ENCODE peak calls at places on chromosome X, in seven cellular contexts. R is progenitor cell of endocrine pancreas, P is IMR-90, L is fibroblast of pulmonary artery, J is heart right ventricle, M is choroid plexus epithelial cell, B is Panc1. U is an unnamed sample.

GRCh38 chrX:56564921-56565861 is 1.8 kb downstream of the UBQLN2 start:
- DNase-seq in R (no peak), B (no peak), P (peak), M (peak), J (no peak), L (peak), U (no peak)

GRCh38 chrX:106917830-106918500 is 2.2 kb upstream of the CLDN2 start:
- DNase-seq in B (no peak), P (peak), M (peak), R (no peak), L (peak), J (no peak), U (no peak)

GRCh38 chrX:103845165-103845653 is 13.2 kb upstream of the RAB9B start:
- DNase-seq in L (peak), M (peak), J (peak), P (peak), R (peak), B (peak), U (no peak)

GRCh38 chrX:154459843-154460242 is 1.8 kb downstream of the PLXNA3 start:
- DNase-seq in J (no peak), B (no peak), P (no peak), M (no peak), L (no peak), R (no peak), U (no peak)

GRCh38 chrX:40145670-40146470 is 48.1 kb upstream of the BCOR start:
- DNase-seq in R (no peak), P (no peak), B (no peak), J (no peak), L (no peak), M (no peak), U (no peak)

GRCh38 chrX:123869488-123869887 is 9.6 kb downstream of the XIAP start:
- DNase-seq in R (no peak), M (peak), L (peak), J (no peak), P (peak), B (no peak), U (no peak)

GRCh38 chrX:103253608-103254007 is 1.3 kb downstream of the TCEAL8 start:
- DNase-seq in M (peak), L (peak), P (no peak), R (no peak), J (peak), B (no peak), U (no peak)

GRCh38 chrX:47283015-47283771 is 50.4 kb downstream of the USP11 start:
- DNase-seq in R (no peak), B (no peak), P (peak), L (peak), J (no peak), M (peak), U (no peak)

GRCh38 chrX:40471965-40472648 is 108.7 kb upstream of the ATP6AP2 start:
- DNase-seq in P (peak), B (no peak), R (no peak), M (peak), L (peak), J (no peak), U (no peak)

GRCh38 chrX:110244951-110245480 is 72.9 kb downstream of the AMMECR1 start:
- DNase-seq in R (no peak), P (peak), B (no peak), L (no peak), M (no peak), J (no peak), U (no peak)

GRCh38 chrX:153926863-153927685 is 1.0 kb upstream of the ARHGAP4 start:
- DNase-seq in R (no peak), P (peak), L (peak), B (no peak), M (peak), J (peak), U (no peak)

GRCh38 chrX:41019041-41019392 is 66.2 kb upstream of the USP9X start:
- DNase-seq in B (no peak), M (no peak), R (no peak), P (no peak), J (no peak), L (no peak), U (no peak)

GRCh38 chrX:15678339-15678738 is 13.7 kb upstream of the CLTRN start:
- DNase-seq in B (no peak), L (no peak), P (no peak), R (no peak), M (no peak), J (no peak), U (no peak)

GRCh38 chrX:134315893-134316292 is 78.9 kb downstream of the CCDC160 start:
- DNase-seq in B (no peak), M (no peak), P (no peak), J (no peak), R (no peak), L (no peak), U (no peak)

GRCh38 chrX:12011075-12011474 is 127.2 kb upstream of the FRMPD4 start:
- DNase-seq in P (peak), B (no peak), L (no peak), M (peak), J (no peak), R (no peak), U (no peak)

GRCh38 chrX:106894978-106895452 is 8.1 kb downstream of the RIPPLY1 start:
- DNase-seq in B (no peak), M (peak), J (peak), P (peak), R (no peak), L (peak), U (no peak)

GRCh38 chrX:3232262-3232950 is 114.0 kb downstream of the MXRA5 start:
- DNase-seq in L (peak), J (no peak), B (no peak), M (peak), R (no peak), P (peak), U (no peak)

GRCh38 chrX:154775611-154776349 is 13.1 kb downstream of the DKC1 start:
- DNase-seq in M (peak), R (no peak), J (no peak), L (peak), P (peak), B (no peak), U (no peak)

GRCh38 chrX:136030357-136031225 is 45.4 kb downstream of the SLC9A6 start:
- DNase-seq in B (no peak), L (peak), M (peak), P (peak), J (peak), R (no peak), U (no peak)

GRCh38 chrX:43949669-43950068 is 23.5 kb downstream of the NDP start:
- DNase-seq in J (peak), L (no peak), R (peak), M (no peak), P (no peak), B (no peak), U (no peak)

GRCh38 chrX:107674480-107675364 is 46.4 kb downstream of the PRPS1 start:
- DNase-seq in P (no peak), B (no peak), L (peak), M (peak), J (peak), R (no peak), U (no peak)

GRCh38 chrX:86747091-86747490 is 598.8 kb downstream of the DACH2 start:
- DNase-seq in J (no peak), L (no peak), R (no peak), M (no peak), P (no peak), B (no peak), U (no peak)

GRCh38 chrX:14712096-14712495 is 160.8 kb downstream of the FANCB start:
- DNase-seq in J (no peak), P (no peak), B (no peak), R (no peak), L (no peak), M (peak), U (no peak)

GRCh38 chrX:17453791-17454190 is 78.8 kb downstream of the NHS start:
- DNase-seq in J (no peak), M (no peak), P (no peak), L (no peak), R (no peak), B (no peak), U (no peak)

GRCh38 chrX:134631404-134632346 is 26.6 kb downstream of the PLAC1 start:
- DNase-seq in M (peak), P (peak), L (peak), B (no peak), R (no peak), J (no peak), U (no peak)

DNA sequence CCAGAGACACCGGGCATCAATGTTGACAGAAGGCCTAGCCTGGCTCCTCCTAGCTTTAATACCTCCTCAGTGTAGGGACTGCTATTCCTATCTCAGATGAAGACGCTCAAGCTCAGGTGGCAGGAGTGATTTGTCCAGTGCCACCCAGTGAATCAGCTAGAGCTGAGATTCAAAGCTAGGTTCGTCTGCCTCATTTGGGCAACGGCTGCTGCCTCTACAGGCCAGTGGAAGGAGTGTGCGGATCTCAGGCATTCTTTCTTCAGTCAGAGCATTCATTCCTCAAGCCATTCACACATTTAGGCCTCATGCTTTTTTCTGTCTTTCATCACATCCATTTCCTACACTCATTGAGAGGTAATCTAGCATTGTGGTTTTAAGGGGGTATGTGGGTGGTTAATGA is 7.3 kb downstream of the TSR2 start:
- DNase-seq in J (no peak), R (no peak), B (no peak), M (peak), L (peak), P (no peak), U (no peak)
- TF ChIP-seq CTCF in J (no peak), R (peak), B (peak), M (peak), L (peak), P (peak), U (no peak)

DNA sequence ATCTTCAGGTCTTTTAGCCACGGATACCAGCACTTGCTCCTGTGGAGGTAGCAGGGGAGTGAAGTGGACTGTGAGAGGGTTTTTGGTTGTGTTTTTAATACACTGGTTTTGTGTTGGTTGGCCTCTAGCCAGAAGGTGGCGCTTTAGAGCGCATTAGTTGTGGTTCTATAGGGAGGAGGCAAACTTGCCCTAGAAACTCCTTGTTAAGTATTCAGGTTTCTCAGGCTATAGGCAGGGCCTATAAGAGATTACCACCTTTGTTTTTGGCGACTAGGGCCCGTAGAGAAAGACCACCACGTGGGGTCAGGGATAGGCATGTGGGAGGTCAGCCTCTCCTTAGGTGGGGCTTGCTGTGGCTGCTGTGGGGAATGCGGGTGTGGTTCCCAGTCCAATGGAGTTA is 221.6 kb upstream of the SPANXN4 start:
- DNase-seq in J (no peak), R (no peak), M (no peak), B (no peak), P (no peak), L (no peak), U (no peak)
- TF ChIP-seq CTCF in J (no peak), R (peak), M (no peak), B (peak), P (no peak), L (no peak), U (no peak)

GRCh38 chrX:121581885-121582284 is 534.5 kb downstream of the GLUD2 start:
- DNase-seq in R (no peak), J (no peak), L (no peak), M (peak), B (no peak), P (no peak), U (no peak)

GRCh38 chrX:121579016-121579760 is 531.8 kb downstream of the GLUD2 start:
- DNase-seq in B (peak), M (peak), J (no peak), L (peak), R (no peak), P (no peak), U (no peak)
- TF ChIP-seq CTCF in B (peak), M (peak), J (peak), L (peak), R (peak), P (no peak), U (peak)

GRCh38 chrX:139936259-139936658 is 3.4 kb upstream of the ATP11C start:
- DNase-seq in L (no peak), B (no peak), R (no peak), J (no peak), M (no peak), P (no peak), U (no peak)
- TF ChIP-seq CTCF in L (peak), B (no peak), R (peak), J (no peak), M (peak), P (no peak), U (no peak)

DNA sequence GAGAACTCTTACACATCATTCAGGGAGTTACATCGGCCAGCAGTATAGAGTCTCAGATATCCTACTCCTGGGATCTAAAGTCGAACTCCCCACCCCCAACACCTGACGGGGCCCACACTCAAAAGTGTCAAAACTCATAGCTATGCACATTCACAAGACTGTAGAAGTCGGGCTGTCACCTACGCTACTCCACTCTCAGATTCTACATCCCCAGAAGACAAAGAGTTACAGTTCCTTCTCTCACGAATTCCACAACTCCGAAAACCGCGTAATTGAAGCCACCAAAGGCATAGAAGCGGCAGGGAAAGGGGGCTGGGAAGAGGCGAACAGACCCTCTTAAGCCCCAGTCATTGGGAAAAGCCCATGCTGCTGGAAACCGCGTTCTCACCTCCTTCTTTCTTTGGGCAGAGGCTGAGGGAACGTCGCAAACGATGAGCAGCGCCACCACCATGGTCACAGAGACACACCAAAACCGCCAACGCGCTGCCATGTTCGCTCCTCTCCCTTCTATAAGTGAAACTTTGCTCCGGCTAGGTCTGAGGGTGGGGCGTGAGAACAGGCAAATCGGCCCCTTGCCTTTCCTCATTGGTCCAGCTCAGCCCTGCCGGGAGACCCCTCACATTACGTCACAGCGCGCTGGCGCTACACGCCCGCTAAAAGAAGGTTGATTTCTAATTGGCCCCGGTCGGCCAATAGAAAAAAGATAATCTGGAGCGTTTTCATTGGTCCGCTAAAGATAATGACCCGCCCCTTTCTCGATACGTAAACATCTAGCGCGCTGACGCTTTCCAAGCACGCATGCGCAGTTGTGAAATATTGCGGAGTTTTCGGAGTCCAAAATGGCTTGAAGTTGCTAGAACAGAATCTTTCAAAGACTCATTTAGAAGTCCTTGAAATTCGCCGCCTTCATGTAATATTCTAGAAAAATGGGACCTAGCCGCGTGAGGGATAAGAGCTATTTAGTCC is at the start of gene MAGT1:
- DNase-seq in P (peak), L (peak), R (peak), J (peak), B (peak), M (peak), U (peak)
- TF ChIP-seq CTCF in P (no peak), L (no peak), R (no peak), J (no peak), B (no peak), M (no peak), U (no peak)

DNA sequence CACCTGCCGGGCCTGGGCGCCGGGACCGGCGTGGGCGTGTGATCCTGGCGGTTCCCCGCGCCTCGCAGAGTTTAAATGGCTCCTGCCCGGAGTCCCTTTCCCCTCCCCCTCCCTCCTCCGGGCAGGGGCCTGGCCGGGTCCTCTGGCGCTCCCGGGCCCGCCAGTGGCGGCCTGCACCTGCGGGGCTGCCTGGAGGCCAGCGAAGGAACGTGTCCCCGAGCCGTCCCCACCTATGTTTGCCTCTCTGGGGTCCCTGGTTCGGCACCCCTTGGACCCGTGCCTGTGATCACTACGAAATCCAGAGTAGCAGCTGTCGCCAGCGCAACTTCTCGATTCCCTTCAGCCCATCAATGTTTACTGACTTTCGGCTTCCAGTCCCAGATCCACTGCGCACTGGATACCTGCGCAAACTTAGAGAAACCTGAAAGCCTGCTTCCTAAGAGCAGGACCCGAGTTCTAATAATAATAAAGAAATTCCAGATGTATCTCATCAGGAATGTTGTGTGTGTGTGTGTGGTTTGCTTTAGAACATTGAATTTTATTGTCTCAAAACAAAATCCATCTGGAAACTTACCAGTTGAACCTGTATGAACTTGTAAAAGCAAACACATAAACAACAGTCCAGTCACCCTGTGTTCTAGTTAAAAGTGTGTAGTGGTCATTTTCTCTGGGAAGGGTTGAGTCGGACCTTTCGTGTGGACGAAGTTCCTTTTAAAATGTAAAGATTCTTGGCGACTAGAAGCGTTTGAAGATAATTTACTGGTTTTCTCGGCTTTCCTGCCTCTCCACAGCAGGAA is 808 bp downstream of the SHROOM2 start:
- DNase-seq in M (no peak), J (no peak), P (no peak), L (no peak), R (no peak), B (no peak), U (no peak)
- TF ChIP-seq CTCF in M (no peak), J (no peak), P (no peak), L (no peak), R (no peak), B (no peak), U (no peak)

DNA sequence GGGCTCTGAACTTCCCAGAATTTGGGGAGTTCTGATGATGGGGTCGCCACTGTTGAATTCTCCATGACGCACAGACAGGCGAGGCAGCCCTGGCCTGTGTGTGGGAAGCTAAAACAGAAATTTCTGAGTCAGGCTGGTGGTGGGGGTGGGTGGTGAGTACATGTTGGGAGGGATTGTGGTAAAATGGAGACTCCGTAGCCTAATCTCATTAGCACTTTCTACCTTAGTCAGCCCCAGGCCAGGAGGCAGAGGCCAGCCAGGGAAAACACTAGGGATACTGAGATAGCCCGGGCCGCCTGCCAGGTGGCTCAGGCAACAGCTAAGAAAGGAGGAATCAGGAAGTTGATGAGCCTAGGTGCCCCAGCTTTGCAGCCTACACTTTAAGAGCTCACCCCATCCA is 39.3 kb upstream of the NHSL2 start:
- DNase-seq in R (no peak), J (no peak), P (peak), M (peak), B (no peak), L (peak), U (no peak)
- TF ChIP-seq CTCF in R (no peak), J (no peak), P (no peak), M (no peak), B (no peak), L (no peak), U (no peak)

DNA sequence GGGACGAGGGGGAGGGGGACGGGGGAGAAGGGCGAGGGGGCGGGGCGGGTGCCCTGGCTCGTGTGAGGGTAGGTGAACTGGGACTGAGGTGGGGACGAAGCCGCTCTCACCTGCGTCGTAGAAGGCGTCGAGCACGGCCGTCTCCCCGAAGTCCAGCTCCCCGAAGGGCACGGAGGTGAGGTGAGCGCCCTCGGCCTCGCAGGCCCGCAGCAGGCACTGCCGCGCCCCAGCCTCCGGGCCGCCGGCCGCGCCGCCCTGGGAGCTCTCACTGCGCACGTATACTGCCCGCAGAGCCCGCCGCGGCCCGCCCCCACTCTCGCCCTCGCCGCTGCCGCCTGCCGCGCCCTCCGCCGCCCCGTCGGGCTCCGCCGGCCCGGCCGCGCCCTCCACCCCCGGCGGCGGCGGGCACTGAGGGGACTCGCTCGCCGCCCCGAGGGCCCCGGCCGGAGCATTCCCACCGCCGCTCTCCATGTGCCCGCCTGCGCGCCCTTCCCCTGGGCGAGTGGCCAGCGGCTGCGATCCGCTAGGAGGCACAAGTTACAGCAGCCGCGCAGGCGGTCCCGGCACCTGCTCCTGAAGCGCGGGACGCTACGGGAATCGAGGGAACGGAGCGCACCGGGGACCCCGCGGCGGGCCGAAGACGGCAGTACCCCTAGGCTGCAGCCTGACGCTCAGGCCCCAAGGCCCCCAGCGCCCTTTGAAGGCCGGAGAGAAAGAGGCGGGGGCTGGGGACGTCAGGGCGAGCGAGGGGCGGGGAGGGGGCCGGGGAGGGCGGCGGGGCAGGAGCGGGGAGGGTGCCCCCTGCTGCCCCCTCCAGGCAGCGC is at the start of gene MAP3K15:
- DNase-seq in R (peak), B (no peak), J (peak), L (no peak), P (no peak), M (no peak), U (no peak)
- TF ChIP-seq CTCF in R (no peak), B (peak), J (no peak), L (no peak), P (no peak), M (no peak), U (no peak)

U was measured in D721Med.